ENCODE peak calls at places on chromosomes 3 and 15, in six cellular contexts. X is iris pigment epithelial cell; T is SIG-M5; Q is GM03348; L is activated CD4-positive, alpha-beta T cell treated with anti-CD3 and anti-CD28 coated beads, Interleukin-2, amount 10 ng/mL, durations not matched to agents 7 days and 5 days; I is body of pancreas. R is an unnamed sample.

GRCh38 chr3:168812234-168812633 is 716.5 kb upstream of the GOLIM4 start:
- DNase-seq in X (peak), Q (no peak), T (no peak), L (no peak), I (no peak), R (no peak)

GRCh38 chr3:2535206-2535605 is 436.5 kb downstream of the CNTN4 start:
- DNase-seq in L (no peak), X (no peak), Q (no peak), I (no peak), T (no peak), R (no peak)

GRCh38 chr3:57675530-57675929 is 17.3 kb downstream of the DENND6A start:
- DNase-seq in I (no peak), T (no peak), X (no peak), Q (no peak), L (no peak), R (no peak)

GRCh38 chr3:187368251-187368733 is at the start of gene RTP4:
- DNase-seq in X (peak), I (no peak), L (peak), Q (peak), T (no peak), R (peak)

GRCh38 chr3:71564361-71564760 is 19.2 kb downstream of the FOXP1 start:
- DNase-seq in T (no peak), Q (no peak), I (peak), L (no peak), X (no peak), R (no peak)

GRCh38 chr3:184485256-184485655 is 76.3 kb upstream of the EPHB3 start:
- DNase-seq in L (no peak), Q (no peak), T (no peak), X (no peak), I (no peak), R (no peak)

GRCh38 chr15:72751751-72752455 is 31.7 kb downstream of the ADPGK start:
- DNase-seq in Q (no peak), L (no peak), X (peak), I (no peak), T (no peak), R (peak)

GRCh38 chr15:43215961-43216360 is 4.9 kb downstream of the EPB42 start:
- DNase-seq in X (peak), Q (no peak), L (no peak), T (no peak), I (no peak), R (no peak)

GRCh38 chr3:105260385-105260784 is 106.3 kb upstream of the ALCAM start:
- DNase-seq in L (no peak), Q (no peak), X (peak), T (no peak), I (no peak), R (no peak)

GRCh38 chr15:36005542-36005941 is 459.6 kb upstream of the DPH6 start:
- DNase-seq in I (no peak), X (no peak), L (no peak), Q (no peak), T (no peak), R (no peak)

GRCh38 chr3:45575491-45575923 is 19.0 kb upstream of the LIMD1 start:
- DNase-seq in Q (peak), I (no peak), L (no peak), X (peak), T (no peak), R (no peak)

GRCh38 chr3:149266733-149267132 is 45.1 kb upstream of the CP start:
- DNase-seq in T (no peak), L (no peak), Q (peak), X (no peak), I (no peak), R (no peak)

GRCh38 chr3:107990926-107991325 is 99.9 kb downstream of the CD47 start:
- DNase-seq in T (no peak), X (no peak), I (no peak), L (no peak), Q (no peak), R (no peak)

GRCh38 chr3:41932511-41932910 is 29.4 kb downstream of the ULK4 start:
- DNase-seq in T (no peak), I (no peak), X (peak), L (no peak), Q (no peak), R (no peak)

GRCh38 chr3:23055733-23056376 is 147.3 kb upstream of the UBE2E2 start:
- DNase-seq in X (peak), Q (peak), T (no peak), I (no peak), L (no peak), R (peak)

GRCh38 chr3:38987456-38987855 is 64.3 kb downstream of the SCN11A start:
- DNase-seq in I (no peak), X (no peak), L (no peak), Q (no peak), T (no peak), R (no peak)

GRCh38 chr3:194135516-194135805 is 487 bp upstream of the HES1 start:
- DNase-seq in Q (no peak), L (no peak), I (no peak), T (no peak), X (no peak), R (peak)

GRCh38 chr3:24506966-24507775 is 12.5 kb upstream of the THRB start:
- DNase-seq in I (no peak), L (no peak), T (no peak), Q (peak), X (peak), R (no peak)

GRCh38 chr3:86969500-86970189 is 21.3 kb downstream of the VGLL3 start:
- DNase-seq in I (peak), Q (no peak), T (no peak), L (peak), X (peak), R (no peak)

R was measured in NCI-H226.